ENCODE peak calls at places on chromosome 19, in five cellular contexts. U, L, I, A and S are unnamed samples.

GRCh38 chr19:899363-900301 is 6.3 kb downstream of the RNU6-9 start:
- DNase-seq in U (no peak), L (no peak), I (no peak), A (no peak), S (no peak)

GRCh38 chr19:35908977-35909683 is 1.0 kb upstream of the TYROBP start:
- DNase-seq in U (no peak), L (no peak), I (no peak), A (peak; percentile 59), S (no peak)

GRCh38 chr19:15615526-15615925 is 508 bp downstream of the CYP4F8 start:
- DNase-seq in U (no peak), L (no peak), I (no peak), A (no peak), S (no peak)

GRCh38 chr19:55228015-55228391 is 560 bp downstream of the TMEM86B start:
- DNase-seq in U (peak; percentile 93), L (no peak), I (no peak), A (no peak), S (no peak)

GRCh38 chr19:2532252-2533071 is 56.5 kb downstream of the GADD45B start:
- DNase-seq in U (no peak), L (no peak), I (peak; percentile 60), A (no peak), S (no peak)

GRCh38 chr19:7732045-7732444 is at the start of gene CLEC4G:
- DNase-seq in U (no peak), L (no peak), I (no peak), A (no peak), S (no peak)

GRCh38 chr19:49817964-49818690 is at the start of gene MED25:
- DNase-seq in U (peak; percentile 95), L (peak; percentile 72), I (peak; percentile 79), A (peak; percentile 93), S (peak; percentile 83)

GRCh38 chr19:47609885-47610545 is 1.1 kb downstream of the BICRA start:
- DNase-seq in U (peak; percentile 86), L (no peak), I (no peak), A (peak; percentile 65), S (peak; percentile 30)

GRCh38 chr19:6999938-7000732 is 21.1 kb downstream of the MBD3L2B start:
- DNase-seq in U (no peak), L (no peak), I (no peak), A (no peak), S (no peak)

GRCh38 chr19:40799558-40800338 is 757 bp downstream of the EGLN2 start:
- DNase-seq in U (peak; percentile 69), L (no peak), I (no peak), A (peak; percentile 73), S (no peak)

GRCh38 chr19:16293133-16294085 is 31.2 kb upstream of the KLF2 start:
- DNase-seq in U (no peak), L (no peak), I (no peak), A (peak; percentile 66), S (no peak)

GRCh38 chr19:31591258-31591657 is 242.0 kb upstream of the TSHZ3 start:
- DNase-seq in U (no peak), L (no peak), I (no peak), A (no peak), S (no peak)

GRCh38 chr19:54029930-54030490 is 33.7 kb downstream of the VSTM1 start:
- DNase-seq in U (peak; percentile 71), L (no peak), I (peak; percentile 69), A (peak; percentile 76), S (peak; percentile 33)

GRCh38 chr19:32471811-32472210 is 66.2 kb downstream of the DPY19L3 start:
- DNase-seq in U (no peak), L (no peak), I (no peak), A (no peak), S (no peak)

GRCh38 chr19:40623403-40624239 is 22.5 kb downstream of the LTBP4 start:
- DNase-seq in U (peak; percentile 30), L (no peak), I (peak; percentile 80), A (peak; percentile 99), S (peak; percentile 85)

GRCh38 chr19:53394522-53394973 is 401 bp upstream of the ZNF765 start:
- DNase-seq in U (peak; percentile 70), L (peak; percentile 1), I (no peak), A (no peak), S (peak; percentile 5)

GRCh38 chr19:54191671-54192453 is 754 bp downstream of the TSEN34 start:
- DNase-seq in U (no peak), L (no peak), I (no peak), A (no peak), S (no peak)

GRCh38 chr19:4866595-4867424 is 657 bp downstream of the PLIN3 start:
- DNase-seq in U (peak; percentile 44), L (no peak), I (no peak), A (peak; percentile 71), S (peak; percentile 54)

GRCh38 chr19:50427997-50428425 is 4.7 kb upstream of the MYBPC2 start:
- DNase-seq in U (no peak), L (no peak), I (no peak), A (no peak), S (no peak)

GRCh38 chr19:53992815-53993214 is 1.4 kb downstream of the CACNG6 start:
- DNase-seq in U (no peak), L (no peak), I (no peak), A (no peak), S (no peak)

GRCh38 chr19:13847900-13848677 is 28.8 kb upstream of the NANOS3 start:
- DNase-seq in U (peak; percentile 14), L (no peak), I (no peak), A (no peak), S (no peak)

GRCh38 chr19:13847033-13847899 is 29.7 kb upstream of the NANOS3 start:
- DNase-seq in U (peak; percentile 91), L (no peak), I (peak; percentile 87), A (peak; percentile 96), S (no peak)

GRCh38 chr19:13844130-13844631 is 32.8 kb upstream of the NANOS3 start:
- DNase-seq in U (no peak), L (no peak), I (no peak), A (no peak), S (no peak)

GRCh38 chr19:13848811-13849241 is 28.1 kb upstream of the NANOS3 start:
- DNase-seq in U (no peak), L (no peak), I (no peak), A (peak; percentile 36), S (no peak)

GRCh38 chr19:13846533-13847032 is 30.4 kb upstream of the NANOS3 start:
- DNase-seq in U (peak; percentile 89), L (peak; percentile 85), I (peak; percentile 90), A (peak; percentile 90), S (no peak)
- TF ChIP-seq JUND in U (no peak), L (no peak), I (no peak), A (no peak), S (no peak)

GRCh38 chr19:30115947-30116346 is 173.9 kb downstream of the URI1 start:
- DNase-seq in U (no peak), L (no peak), I (no peak), A (no peak), S (no peak)
- TF ChIP-seq JUND in U (no peak), L (no peak), I (no peak), A (no peak), S (no peak)

DNA sequence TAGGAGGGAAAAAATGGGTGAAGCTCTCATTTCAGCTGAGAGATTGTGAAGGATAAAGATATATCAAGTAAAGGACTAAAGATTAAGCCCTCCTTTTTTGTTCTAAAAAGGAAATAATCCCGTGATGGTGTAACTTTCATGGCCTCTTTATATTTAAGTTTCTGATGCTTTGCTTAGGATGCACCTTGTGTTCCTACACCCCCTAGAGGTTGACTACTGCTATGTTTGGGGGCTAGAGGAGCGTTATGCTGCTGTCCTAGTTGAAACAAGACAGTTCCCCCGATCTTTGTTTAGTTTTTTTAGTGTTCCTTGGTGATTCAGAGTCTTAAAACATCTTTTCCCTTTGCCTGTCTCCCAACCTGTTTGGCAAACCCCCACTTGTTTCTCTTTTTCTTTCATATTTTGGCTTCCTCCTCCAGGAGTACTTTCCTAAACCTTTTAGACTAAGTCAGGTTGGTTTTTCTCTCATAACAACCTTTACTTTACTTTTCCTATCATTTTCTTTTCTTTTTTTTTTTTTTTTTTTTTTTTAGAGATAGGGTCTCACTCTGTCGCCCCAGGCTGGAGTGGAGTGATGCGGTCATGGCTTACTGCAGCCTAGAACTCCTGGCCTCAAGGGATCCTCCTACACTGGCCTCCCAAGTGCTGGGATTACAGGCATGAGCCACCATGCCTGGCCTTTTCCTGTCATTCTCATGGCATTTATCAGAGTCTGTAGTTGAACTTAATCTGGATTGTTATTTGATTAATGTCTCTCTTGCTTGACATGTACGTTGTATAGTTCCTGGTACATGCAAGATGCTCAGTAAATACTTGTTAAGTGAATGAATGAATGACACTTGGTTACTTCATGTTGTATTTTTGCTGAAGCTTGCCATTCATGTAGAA is 2.8 kb downstream of the UBA2 start:
- DNase-seq in U (peak; percentile 77), L (no peak), I (peak; percentile 35), A (peak; percentile 72), S (peak; percentile 52)
- TF ChIP-seq JUND in U (no peak), L (no peak), I (no peak), A (no peak), S (no peak)

DNA sequence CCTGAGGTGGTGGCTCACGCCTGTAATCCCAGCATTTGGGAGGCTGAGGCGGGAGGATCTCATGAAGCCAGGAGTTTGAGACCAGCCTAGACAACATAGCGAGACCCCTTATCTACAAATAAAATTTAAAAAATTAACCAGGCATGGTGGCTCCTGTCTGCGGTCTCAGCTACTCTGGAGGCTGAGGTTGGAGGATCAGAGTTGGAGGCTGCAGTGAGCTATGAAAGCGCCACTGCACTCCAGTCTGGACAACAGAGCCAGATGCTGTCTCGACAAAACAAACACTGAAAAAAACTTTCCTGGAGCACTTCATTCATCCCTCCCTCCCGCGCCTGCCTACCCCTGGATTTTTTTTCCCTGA is 665 bp upstream of the ATG4D start:
- DNase-seq in U (no peak), L (no peak), I (no peak), A (no peak), S (no peak)
- TF ChIP-seq JUND in U (no peak), L (no peak), I (no peak), A (no peak), S (no peak)

GRCh38 chr19:42079886-42080763 is 4.2 kb downstream of the ZNF574 start:
- DNase-seq in U (no peak), L (no peak), I (no peak), A (no peak), S (no peak)

GRCh38 chr19:42079276-42079669 is 3.3 kb downstream of the ZNF574 start:
- DNase-seq in U (no peak), L (no peak), I (no peak), A (no peak), S (no peak)

GRCh38 chr19:42083537-42083936 is 7.6 kb downstream of the ZNF574 start:
- DNase-seq in U (no peak), L (no peak), I (no peak), A (no peak), S (no peak)

GRCh38 chr19:42080764-42081375 is 4.9 kb downstream of the ZNF574 start:
- DNase-seq in U (no peak), L (no peak), I (no peak), A (no peak), S (no peak)

DNA sequence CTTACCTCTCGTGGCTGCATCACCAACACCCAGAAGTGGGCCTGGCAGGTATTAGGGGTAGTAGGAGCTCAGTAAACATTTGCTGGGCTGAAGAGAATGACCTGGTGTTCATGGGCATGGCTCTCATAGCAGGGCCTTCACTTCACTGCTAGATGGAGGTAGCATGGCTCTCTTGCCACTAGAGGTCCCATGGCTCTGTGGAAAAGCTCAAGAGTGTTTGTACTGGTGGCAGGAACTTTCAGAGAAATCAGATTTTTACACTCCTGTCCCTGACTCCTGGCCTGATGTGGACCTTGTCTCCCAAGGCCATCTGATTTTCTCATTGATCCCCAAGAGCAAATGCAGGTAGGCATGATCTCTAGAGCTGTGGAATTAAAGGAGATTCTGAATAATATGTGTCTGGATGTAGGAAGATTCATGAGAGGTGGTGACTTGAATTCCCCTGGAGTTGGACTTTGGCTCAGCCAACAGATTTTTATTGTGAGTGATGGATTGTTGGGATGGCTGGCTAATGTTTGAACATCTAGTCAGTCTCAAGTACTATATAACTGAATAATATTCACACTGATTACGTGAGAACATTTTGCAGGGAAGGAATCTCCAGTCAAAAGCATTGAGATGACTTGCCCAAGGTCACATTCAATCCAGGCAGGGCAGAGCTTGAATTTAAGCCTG is 5.8 kb downstream of the ZNF574 start:
- DNase-seq in U (peak; percentile 57), L (no peak), I (no peak), A (peak; percentile 46), S (peak; percentile 66)
- TF ChIP-seq JUND in U (no peak), L (no peak), I (no peak), A (no peak), S (no peak)